ENCODE peak calls at places on chromosomes 13 and 19, in nine cellular contexts. One of them, this sample, is unnamed. For H3K4me1, the result is how much of the 10 kb centered on the place peaks cover.

GRCh38 chr19:30274987-30275386 is 97.2 kb upstream of the ZNF536 start:
- DNase-seq in thoracic aorta: no peak
- DNase-seq in effector memory CD4-positive, alpha-beta T cell: no peak
- DNase-seq in GM23338: no peak
- DNase-seq in upper lobe of right lung: no peak
- DNase-seq in astrocyte: no peak
- DNase-seq in H9: no peak
- DNase-seq in Panc1: no peak
- DNase-seq in right atrium auricular region: no peak
- DNase-seq in this sample: no peak

GRCh38 chr13:48500652-48501197 is 32.2 kb downstream of the RCBTB2 start:
- DNase-seq in thoracic aorta: no peak
- DNase-seq in effector memory CD4-positive, alpha-beta T cell: no peak
- DNase-seq in GM23338: peak
- DNase-seq in upper lobe of right lung: no peak
- DNase-seq in astrocyte: peak
- DNase-seq in H9: no peak
- DNase-seq in Panc1: no peak
- DNase-seq in right atrium auricular region: no peak
- DNase-seq in this sample: no peak

GRCh38 chr13:95709101-95709500 is 32.2 kb downstream of the DNAJC3 start:
- DNase-seq in thoracic aorta: no peak
- DNase-seq in effector memory CD4-positive, alpha-beta T cell: no peak
- DNase-seq in GM23338: no peak
- DNase-seq in upper lobe of right lung: no peak
- DNase-seq in astrocyte: no peak
- DNase-seq in H9: no peak
- DNase-seq in Panc1: no peak
- DNase-seq in right atrium auricular region: no peak
- DNase-seq in this sample: no peak

GRCh38 chr13:90055760-90056159 is 1291.7 kb upstream of the MIR17HG start:
- DNase-seq in thoracic aorta: no peak
- DNase-seq in effector memory CD4-positive, alpha-beta T cell: no peak
- DNase-seq in GM23338: no peak
- DNase-seq in upper lobe of right lung: no peak
- DNase-seq in astrocyte: no peak
- DNase-seq in H9: no peak
- DNase-seq in Panc1: no peak
- DNase-seq in right atrium auricular region: no peak
- DNase-seq in this sample: no peak

GRCh38 chr13:76522083-76522755 is 364.0 kb downstream of the KCTD12 start:
- DNase-seq in thoracic aorta: no peak
- DNase-seq in effector memory CD4-positive, alpha-beta T cell: no peak
- DNase-seq in GM23338: peak
- DNase-seq in upper lobe of right lung: no peak
- DNase-seq in astrocyte: peak
- DNase-seq in H9: peak
- DNase-seq in Panc1: no peak
- DNase-seq in right atrium auricular region: no peak
- DNase-seq in this sample: no peak

GRCh38 chr19:12052571-12053169 is at the start of gene ZNF878:
- DNase-seq in thoracic aorta: peak
- DNase-seq in effector memory CD4-positive, alpha-beta T cell: no peak
- DNase-seq in GM23338: peak
- DNase-seq in upper lobe of right lung: peak
- DNase-seq in astrocyte: peak
- DNase-seq in H9: peak
- DNase-seq in Panc1: no peak
- DNase-seq in right atrium auricular region: peak
- DNase-seq in this sample: peak

GRCh38 chr13:106182404-106182803 is 353.1 kb downstream of the EFNB2 start:
- DNase-seq in thoracic aorta: no peak
- DNase-seq in effector memory CD4-positive, alpha-beta T cell: no peak
- DNase-seq in GM23338: no peak
- DNase-seq in upper lobe of right lung: no peak
- DNase-seq in astrocyte: peak
- DNase-seq in H9: no peak
- DNase-seq in Panc1: no peak
- DNase-seq in right atrium auricular region: no peak
- DNase-seq in this sample: no peak

GRCh38 chr19:12521996-12522395 is 29.3 kb downstream of the ZNF564 start:
- DNase-seq in thoracic aorta: no peak
- DNase-seq in effector memory CD4-positive, alpha-beta T cell: no peak
- DNase-seq in GM23338: peak
- DNase-seq in upper lobe of right lung: no peak
- DNase-seq in astrocyte: no peak
- DNase-seq in H9: peak
- DNase-seq in Panc1: no peak
- DNase-seq in right atrium auricular region: no peak
- DNase-seq in this sample: no peak

GRCh38 chr13:72208112-72208645 is 341.2 kb upstream of the DACH1 start:
- DNase-seq in thoracic aorta: no peak
- DNase-seq in effector memory CD4-positive, alpha-beta T cell: no peak
- DNase-seq in GM23338: no peak
- DNase-seq in upper lobe of right lung: no peak
- DNase-seq in astrocyte: no peak
- DNase-seq in H9: no peak
- DNase-seq in Panc1: no peak
- DNase-seq in right atrium auricular region: no peak
- DNase-seq in this sample: no peak

GRCh38 chr19:49653466-49653806 is 11.4 kb downstream of the SCAF1 start:
- DNase-seq in thoracic aorta: no peak
- DNase-seq in effector memory CD4-positive, alpha-beta T cell: no peak
- DNase-seq in GM23338: no peak
- DNase-seq in upper lobe of right lung: no peak
- DNase-seq in astrocyte: no peak
- DNase-seq in H9: no peak
- DNase-seq in Panc1: no peak
- DNase-seq in right atrium auricular region: no peak
- DNase-seq in this sample: no peak

GRCh38 chr13:84263354-84264069 is 381.2 kb upstream of the SLITRK1 start:
- DNase-seq in thoracic aorta: no peak
- DNase-seq in effector memory CD4-positive, alpha-beta T cell: no peak
- DNase-seq in GM23338: no peak
- DNase-seq in upper lobe of right lung: peak
- DNase-seq in astrocyte: no peak
- DNase-seq in H9: no peak
- DNase-seq in Panc1: no peak
- DNase-seq in right atrium auricular region: no peak
- DNase-seq in this sample: no peak

GRCh38 chr19:48877900-48878218 is 5.6 kb downstream of the PPP1R15A start:
- DNase-seq in thoracic aorta: no peak
- DNase-seq in effector memory CD4-positive, alpha-beta T cell: no peak
- DNase-seq in GM23338: no peak
- DNase-seq in upper lobe of right lung: no peak
- DNase-seq in astrocyte: no peak
- DNase-seq in H9: no peak
- DNase-seq in Panc1: no peak
- DNase-seq in right atrium auricular region: no peak
- DNase-seq in this sample: no peak

GRCh38 chr13:113796211-113796875 is 37.3 kb downstream of the TMEM255B start:
- DNase-seq in thoracic aorta: no peak
- DNase-seq in effector memory CD4-positive, alpha-beta T cell: no peak
- DNase-seq in GM23338: no peak
- DNase-seq in upper lobe of right lung: peak
- DNase-seq in astrocyte: no peak
- DNase-seq in H9: no peak
- DNase-seq in Panc1: no peak
- DNase-seq in right atrium auricular region: no peak
- DNase-seq in this sample: no peak

DNA sequence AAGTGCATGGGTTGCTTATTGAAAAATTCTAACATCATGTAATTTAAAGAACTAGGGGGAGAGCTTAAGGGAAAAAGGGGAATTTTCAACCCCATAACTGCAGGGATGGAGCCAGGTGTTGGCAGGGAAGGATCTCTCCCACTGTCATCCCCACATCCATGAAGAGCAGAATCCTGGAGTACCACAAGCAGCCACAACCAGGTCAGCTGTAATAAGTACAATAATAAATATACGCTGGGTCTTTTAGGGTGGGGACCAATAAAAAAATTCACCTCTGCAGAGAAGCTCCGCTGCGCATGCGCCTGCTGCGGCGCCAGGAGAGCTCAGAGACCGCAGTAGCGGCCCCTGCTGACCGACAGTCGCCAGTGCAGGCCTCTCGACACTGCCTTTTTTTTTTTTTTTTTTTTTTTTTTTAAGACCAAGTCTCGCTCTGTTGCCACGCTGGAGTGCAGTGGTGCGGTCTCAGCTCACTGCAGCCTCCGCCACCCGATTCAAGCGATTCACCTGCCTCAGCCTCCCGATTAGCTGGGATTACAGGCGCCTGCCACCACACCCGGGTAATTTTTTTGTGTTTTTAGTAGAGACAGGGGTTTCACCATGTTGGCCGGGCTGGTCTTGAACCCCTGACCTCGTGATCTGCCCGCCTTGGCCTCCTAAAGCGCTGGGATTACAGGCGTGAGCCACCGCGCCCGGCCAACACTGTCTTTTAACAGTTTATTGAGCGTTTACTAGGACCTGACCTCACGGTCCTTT is 2.5 kb upstream of the EEF2 start:
- DNase-seq in thoracic aorta: peak
- DNase-seq in effector memory CD4-positive, alpha-beta T cell: peak
- DNase-seq in GM23338: peak
- DNase-seq in upper lobe of right lung: peak
- DNase-seq in astrocyte: peak
- DNase-seq in H9: peak
- DNase-seq in Panc1: no peak
- DNase-seq in right atrium auricular region: peak
- DNase-seq in this sample: peak
- H3K4me1 ChIP-seq in thoracic aorta: under half
- H3K4me1 ChIP-seq in effector memory CD4-positive, alpha-beta T cell: under half
- H3K4me1 ChIP-seq in GM23338: under half
- H3K4me1 ChIP-seq in upper lobe of right lung: under half
- H3K4me1 ChIP-seq in astrocyte: under half
- H3K4me1 ChIP-seq in H9: under half
- H3K4me1 ChIP-seq in Panc1: under half
- H3K4me1 ChIP-seq in right atrium auricular region: under half
- H3K4me1 ChIP-seq in this sample: under half

GRCh38 chr19:19420570-19421301 is 15.3 kb downstream of the GATAD2A start:
- DNase-seq in thoracic aorta: no peak
- DNase-seq in effector memory CD4-positive, alpha-beta T cell: no peak
- DNase-seq in GM23338: no peak
- DNase-seq in upper lobe of right lung: no peak
- DNase-seq in astrocyte: peak
- DNase-seq in H9: no peak
- DNase-seq in Panc1: no peak
- DNase-seq in right atrium auricular region: no peak
- DNase-seq in this sample: no peak

GRCh38 chr19:19418548-19419260 is 13.2 kb downstream of the GATAD2A start:
- DNase-seq in thoracic aorta: no peak
- DNase-seq in effector memory CD4-positive, alpha-beta T cell: no peak
- DNase-seq in GM23338: no peak
- DNase-seq in upper lobe of right lung: no peak
- DNase-seq in astrocyte: peak
- DNase-seq in H9: no peak
- DNase-seq in Panc1: no peak
- DNase-seq in right atrium auricular region: no peak
- DNase-seq in this sample: no peak

GRCh38 chr19:19422156-19422555 is 16.7 kb downstream of the GATAD2A start:
- DNase-seq in thoracic aorta: no peak
- DNase-seq in effector memory CD4-positive, alpha-beta T cell: no peak
- DNase-seq in GM23338: no peak
- DNase-seq in upper lobe of right lung: no peak
- DNase-seq in astrocyte: no peak
- DNase-seq in H9: no peak
- DNase-seq in Panc1: no peak
- DNase-seq in right atrium auricular region: no peak
- DNase-seq in this sample: no peak

GRCh38 chr19:19423322-19423721 is 17.8 kb downstream of the GATAD2A start:
- DNase-seq in thoracic aorta: no peak
- DNase-seq in effector memory CD4-positive, alpha-beta T cell: no peak
- DNase-seq in GM23338: no peak
- DNase-seq in upper lobe of right lung: no peak
- DNase-seq in astrocyte: peak
- DNase-seq in H9: no peak
- DNase-seq in Panc1: no peak
- DNase-seq in right atrium auricular region: no peak
- DNase-seq in this sample: no peak

DNA sequence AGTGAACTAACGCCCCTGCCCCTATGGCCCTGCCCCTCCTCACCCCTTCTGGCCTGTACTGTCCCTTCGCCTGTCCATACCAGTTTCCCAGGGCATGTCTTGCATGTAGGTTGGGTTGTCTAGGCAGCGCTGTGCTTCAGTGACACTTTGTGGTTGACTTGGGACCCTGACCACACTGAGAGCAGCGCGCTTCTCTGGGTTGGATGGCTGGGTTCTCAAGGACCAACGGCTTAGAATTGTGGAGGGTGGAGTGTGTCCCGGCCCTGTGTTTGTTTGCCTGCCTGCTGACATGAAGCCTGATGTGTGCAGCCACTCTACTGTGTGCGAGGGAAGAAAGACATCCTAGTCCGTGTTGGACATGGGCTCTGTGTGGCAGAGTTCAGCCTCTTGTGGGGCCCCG is 15.9 kb downstream of the GATAD2A start:
- DNase-seq in thoracic aorta: no peak
- DNase-seq in effector memory CD4-positive, alpha-beta T cell: no peak
- DNase-seq in GM23338: no peak
- DNase-seq in upper lobe of right lung: no peak
- DNase-seq in astrocyte: no peak
- DNase-seq in H9: no peak
- DNase-seq in Panc1: no peak
- DNase-seq in right atrium auricular region: no peak
- DNase-seq in this sample: no peak
- H3K4me1 ChIP-seq in thoracic aorta: half or more
- H3K4me1 ChIP-seq in effector memory CD4-positive, alpha-beta T cell: under half
- H3K4me1 ChIP-seq in GM23338: under half
- H3K4me1 ChIP-seq in upper lobe of right lung: under half
- H3K4me1 ChIP-seq in astrocyte: under half
- H3K4me1 ChIP-seq in H9: under half
- H3K4me1 ChIP-seq in Panc1: under half
- H3K4me1 ChIP-seq in right atrium auricular region: half or more
- H3K4me1 ChIP-seq in this sample: half or more

GRCh38 chr13:41059466-41059865 is 1.8 kb upstream of the WBP4 start:
- DNase-seq in thoracic aorta: no peak
- DNase-seq in effector memory CD4-positive, alpha-beta T cell: no peak
- DNase-seq in GM23338: peak
- DNase-seq in upper lobe of right lung: no peak
- DNase-seq in astrocyte: no peak
- DNase-seq in H9: no peak
- DNase-seq in Panc1: no peak
- DNase-seq in right atrium auricular region: no peak
- DNase-seq in this sample: no peak
- H3K4me1 ChIP-seq in thoracic aorta: half or more
- H3K4me1 ChIP-seq in effector memory CD4-positive, alpha-beta T cell: under half
- H3K4me1 ChIP-seq in GM23338: under half
- H3K4me1 ChIP-seq in upper lobe of right lung: half or more
- H3K4me1 ChIP-seq in astrocyte: under half
- H3K4me1 ChIP-seq in H9: under half
- H3K4me1 ChIP-seq in Panc1: half or more
- H3K4me1 ChIP-seq in right atrium auricular region: half or more
- H3K4me1 ChIP-seq in this sample: half or more

DNA sequence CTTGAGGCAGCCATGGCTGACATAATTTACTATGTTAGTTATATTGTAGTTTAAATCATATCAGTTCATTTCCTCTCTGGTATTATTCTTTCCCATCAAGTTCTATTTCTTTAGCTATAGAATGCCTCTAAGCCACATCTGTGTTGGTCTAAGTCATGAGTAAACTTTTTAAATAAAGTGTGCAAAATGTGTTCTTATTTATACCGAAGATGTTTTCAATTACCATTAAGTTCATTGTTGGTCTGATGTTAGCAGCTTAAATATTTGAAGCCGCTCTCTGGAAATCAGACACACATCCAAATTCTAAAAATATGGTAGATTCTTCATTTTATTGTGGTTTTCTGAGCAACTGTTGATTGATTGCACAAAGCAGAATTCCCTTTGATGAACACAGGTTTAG is 393.8 kb downstream of the GPC6 start:
- DNase-seq in thoracic aorta: no peak
- DNase-seq in effector memory CD4-positive, alpha-beta T cell: no peak
- DNase-seq in GM23338: no peak
- DNase-seq in upper lobe of right lung: no peak
- DNase-seq in astrocyte: peak
- DNase-seq in H9: no peak
- DNase-seq in Panc1: no peak
- DNase-seq in right atrium auricular region: no peak
- DNase-seq in this sample: no peak
- H3K4me1 ChIP-seq in thoracic aorta: under half
- H3K4me1 ChIP-seq in effector memory CD4-positive, alpha-beta T cell: under half
- H3K4me1 ChIP-seq in GM23338: under half
- H3K4me1 ChIP-seq in upper lobe of right lung: under half
- H3K4me1 ChIP-seq in astrocyte: under half
- H3K4me1 ChIP-seq in H9: under half
- H3K4me1 ChIP-seq in Panc1: under half
- H3K4me1 ChIP-seq in right atrium auricular region: under half
- H3K4me1 ChIP-seq in this sample: under half